ENCODE peak calls at places on chromosomes 6 and 20, in ten cellular contexts. U is H54, Y is ovary, Z is tibial nerve, V is HepG2, J is heart left ventricle, D is upper lobe of left lung, R is uterus, W is A549, H is endothelial cell of umbilical vein. I is an unnamed sample.

GRCh38 chr20:35828434-35828833 is 56.6 kb downstream of the PHF20 start:
- DNase-seq in Y (no peak), J (peak; percentile 58), W (no peak), R (no peak), D (no peak), H (no peak), U (no peak), Z (no peak), V (no peak), I (peak; percentile 28)

GRCh38 chr20:25217161-25218108 is 21.9 kb downstream of the ENTPD6 start:
- DNase-seq in Z (no peak), Y (no peak), R (no peak), J (no peak), U (no peak), W (no peak), D (no peak), H (no peak), V (no peak), I (no peak)

GRCh38 chr6:117506180-117506835 is 23.8 kb downstream of the DCBLD1 start:
- DNase-seq in Z (no peak), Y (no peak), U (no peak), V (peak; percentile 91), J (no peak), H (no peak), D (no peak), R (no peak), W (peak; percentile 42), I (no peak)

GRCh38 chr20:51720854-51721253 is 47.3 kb downstream of the ATP9A start:
- DNase-seq in J (no peak), D (no peak), R (no peak), V (no peak), Y (no peak), W (no peak), Z (no peak), H (no peak), U (no peak), I (no peak)

GRCh38 chr6:45148711-45149341 is 179.3 kb upstream of the RUNX2 start:
- DNase-seq in Z (no peak), Y (no peak), D (no peak), H (no peak), R (no peak), U (no peak), V (no peak), J (no peak), W (no peak), I (no peak)

GRCh38 chr6:7073810-7074525 is 33.8 kb upstream of the RREB1 start:
- DNase-seq in D (peak; percentile 74), H (no peak), U (no peak), R (no peak), Z (no peak), W (no peak), J (peak; percentile 22), Y (peak; percentile 36), V (no peak), I (no peak)

GRCh38 chr20:45322952-45323383 is 14.9 kb upstream of the MATN4 start:
- DNase-seq in U (no peak), Z (no peak), H (peak; percentile 41), Y (no peak), W (peak; percentile 63), J (peak; percentile 63), R (no peak), D (peak; percentile 89), V (peak; percentile 86), I (peak; percentile 68)

GRCh38 chr6:107115695-107116327 is 496 bp upstream of the BEND3 start:
- DNase-seq in U (peak; percentile 43), D (peak; percentile 57), J (peak; percentile 30), V (peak; percentile 68), H (peak; percentile 54), Y (no peak), W (peak; percentile 61), R (peak; percentile 20), Z (no peak), I (peak; percentile 58)

GRCh38 chr6:150403458-150404245 is 34.8 kb downstream of the IYD start:
- DNase-seq in J (peak; percentile 50), U (no peak), H (peak; percentile 92), V (no peak), Y (no peak), W (peak; percentile 48), Z (no peak), D (no peak), R (no peak), I (no peak)

DNA sequence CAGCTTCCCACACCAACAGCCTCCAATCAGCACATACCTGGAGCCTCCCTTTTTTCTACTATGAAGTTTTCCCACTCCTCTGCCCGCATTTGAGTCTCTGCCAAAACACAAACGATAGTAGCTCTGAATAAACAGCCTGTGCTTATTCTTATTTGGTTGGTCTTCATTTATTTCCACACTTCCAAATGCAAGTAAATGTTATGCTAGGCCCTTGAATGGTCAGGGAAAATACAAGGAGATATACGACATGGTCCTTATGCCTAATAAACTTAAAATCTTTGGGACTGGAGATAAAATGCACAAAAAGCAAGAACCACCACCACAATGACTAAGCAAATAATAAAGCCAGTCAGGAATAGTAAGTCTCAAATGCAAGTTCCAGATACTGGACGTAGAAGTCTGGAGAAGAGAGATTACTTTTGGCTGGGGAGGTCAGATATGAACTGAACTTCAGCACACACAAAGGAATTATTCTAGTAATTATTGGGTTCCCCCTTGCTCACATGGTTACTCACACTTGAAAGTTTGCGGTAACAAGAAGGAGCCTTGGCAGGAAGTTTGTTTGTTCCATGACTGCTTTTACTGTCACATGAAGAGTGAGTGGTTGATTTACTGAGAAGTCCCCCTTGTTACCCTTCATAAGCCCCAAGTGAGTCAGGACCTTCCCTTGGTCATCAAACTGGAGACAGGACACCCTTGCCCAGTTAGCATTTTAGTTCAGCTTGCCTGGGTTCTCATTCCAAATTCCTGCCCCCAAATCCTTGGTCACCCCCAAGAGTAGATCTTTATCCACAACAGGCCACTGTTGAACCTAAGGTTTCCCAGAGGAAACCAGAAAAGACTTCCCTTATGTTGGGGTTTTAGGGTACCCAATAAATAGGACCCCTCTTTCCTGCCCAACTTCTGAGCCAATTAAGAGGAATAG is 511.2 kb upstream of the JARID2 start:
- DNase-seq in D (no peak), V (no peak), U (no peak), H (no peak), Y (no peak), W (peak; percentile 18), J (no peak), R (no peak), Z (no peak), I (peak; percentile 98)
- TF ChIP-seq POLR2A in D (peak; percentile 36), V (no peak), U (no peak), H (no peak), Y (no peak), W (no peak), J (no peak), R (no peak), Z (no peak), I (peak; percentile 53)

DNA sequence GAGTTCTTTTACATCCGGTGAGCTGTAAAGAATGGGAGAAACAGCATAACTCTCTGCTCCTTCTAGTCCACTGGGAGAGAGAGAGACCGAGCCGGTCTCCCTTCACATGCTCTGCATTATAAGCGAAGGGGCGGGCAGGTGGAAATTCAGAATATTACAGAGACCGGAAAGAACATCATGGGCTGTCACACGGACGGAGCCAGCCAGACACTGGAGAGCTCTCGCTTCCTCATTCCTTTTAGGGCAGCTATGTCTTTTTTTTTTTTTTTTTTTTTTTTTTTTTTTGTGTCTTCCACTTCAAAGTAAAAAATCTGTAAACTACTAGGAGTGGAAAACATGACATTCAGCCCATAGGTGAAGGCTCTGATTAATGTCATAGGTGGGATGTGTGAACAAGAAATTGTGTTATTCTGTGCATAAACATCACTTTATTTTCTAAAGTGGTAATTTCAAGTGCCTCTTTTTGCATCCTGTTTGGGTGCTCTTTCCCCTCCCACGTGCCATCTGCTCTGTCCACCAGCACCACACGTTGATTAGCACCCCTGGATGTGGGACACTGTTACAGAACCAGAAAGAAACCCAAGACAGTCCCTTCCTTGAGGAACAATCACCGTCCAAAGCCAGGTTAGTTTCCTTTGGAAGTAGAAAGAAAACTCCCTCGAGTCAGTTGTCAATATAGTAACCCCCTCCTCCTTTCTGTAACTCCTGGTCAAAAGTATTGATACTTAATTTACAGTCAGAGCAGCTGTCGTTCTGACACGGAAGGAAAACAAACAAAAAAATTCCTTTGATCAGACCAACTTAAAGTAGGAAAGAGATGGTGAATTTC is at the start of gene TAGAP:
- DNase-seq in J (peak; percentile 68), W (no peak), Z (peak; percentile 59), R (peak; percentile 50), D (peak; percentile 88), V (no peak), Y (peak; percentile 58), U (no peak), H (no peak), I (peak; percentile 11)
- TF ChIP-seq POLR2A in J (peak; percentile 33), W (no peak), Z (peak; percentile 56), R (no peak), D (peak; percentile 89), V (no peak), Y (no peak), U (no peak), H (no peak), I (peak; percentile 63)

GRCh38 chr6:52317841-52318581 is 33.5 kb upstream of the MCM3 start:
- DNase-seq in D (no peak), U (peak; percentile 38), V (peak; percentile 63), J (no peak), R (no peak), Y (no peak), W (peak; percentile 12), Z (no peak), H (no peak), I (no peak)
- TF ChIP-seq POLR2A in D (no peak), U (no peak), V (no peak), J (no peak), R (no peak), Y (no peak), W (no peak), Z (no peak), H (no peak), I (no peak)

GRCh38 chr6:35601331-35602132 is 87.2 kb downstream of the FKBP5 start:
- DNase-seq in V (peak; percentile 63), W (peak; percentile 51), U (no peak), H (peak; percentile 88), J (peak; percentile 25), R (peak; percentile 64), D (peak; percentile 63), Z (peak; percentile 47), Y (peak; percentile 76), I (no peak)
- TF ChIP-seq POLR2A in V (no peak), W (no peak), U (no peak), H (no peak), J (no peak), R (peak; percentile 27), D (peak; percentile 30), Z (peak; percentile 30), Y (no peak), I (no peak)

DNA sequence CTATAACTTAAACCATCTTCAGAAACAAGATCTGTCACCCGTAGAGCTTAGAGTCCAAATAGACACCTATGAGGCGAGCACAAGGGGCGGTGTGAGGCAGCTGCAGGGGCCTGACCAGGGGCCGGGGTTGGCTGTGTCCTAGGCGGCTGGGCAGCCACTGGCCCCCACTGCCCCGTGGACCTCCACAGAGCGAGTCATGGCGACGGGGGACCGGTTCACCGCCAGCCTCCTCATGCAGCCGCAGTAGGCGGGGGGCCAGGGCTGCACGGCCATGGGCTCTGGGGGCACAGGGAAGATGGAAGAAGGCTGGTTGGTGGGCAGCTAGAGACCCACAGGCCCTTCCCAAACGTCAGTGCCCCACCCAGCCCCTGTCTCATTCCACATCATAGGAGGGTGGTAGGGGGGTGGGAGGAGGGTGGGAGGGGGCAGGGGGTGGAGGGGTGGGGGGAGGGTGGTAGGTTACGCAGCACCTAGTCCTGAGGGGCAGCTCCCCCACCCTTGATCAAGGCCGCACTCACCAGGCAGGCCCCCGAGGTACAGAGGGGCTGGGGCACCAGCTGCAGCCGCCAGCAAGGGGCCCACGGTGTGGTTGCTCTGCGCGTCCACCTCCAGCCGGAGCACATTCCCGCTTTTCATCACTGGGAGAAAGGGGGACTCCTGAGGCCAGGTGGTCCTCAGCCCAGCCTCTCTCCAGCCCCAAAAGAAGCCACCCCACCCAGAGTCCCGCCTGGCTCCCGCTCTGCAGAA is 6.6 kb downstream of the ADRM1 start:
- DNase-seq in U (no peak), H (no peak), Y (no peak), D (no peak), V (no peak), J (no peak), Z (no peak), R (no peak), W (no peak), I (no peak)
- TF ChIP-seq POLR2A in U (no peak), H (peak; percentile 19), Y (no peak), D (no peak), V (peak; percentile 39), J (no peak), Z (no peak), R (no peak), W (no peak), I (no peak)

I was measured in erythroblast.